ENCODE peak calls at places on chromosomes 2 and 18, in nine cellular contexts. O is LHCN-M2, Q is osteocyte, J is HFF-Myc, K is adipocyte, C is frontal cortex, I is body of pancreas, V is lower lobe of right lung, F is cardiac fibroblast. M is an unnamed sample.

GRCh38 chr2:25692143-25692542 is 18.8 kb upstream of the DTNB start:
- DNase-seq in J (no peak), O (no peak), C (no peak), V (no peak), I (no peak), K (peak; percentile 47), Q (no peak), F (peak; percentile 53), M (no peak)

GRCh38 chr2:222756951-222757645 is 85.6 kb downstream of the MOGAT1 start:
- DNase-seq in Q (peak; percentile 11), K (peak; percentile 68), I (no peak), C (no peak), F (peak; percentile 31), V (no peak), O (peak; percentile 96), J (no peak), M (no peak)

GRCh38 chr2:128607981-128608506 is 289.4 kb upstream of the HS6ST1 start:
- DNase-seq in O (no peak), J (no peak), C (no peak), I (no peak), V (peak; percentile 33), K (no peak), F (no peak), Q (no peak), M (no peak)

GRCh38 chr2:219877714-219878113 is 250.3 kb downstream of the SLC4A3 start:
- DNase-seq in J (no peak), O (no peak), C (no peak), F (no peak), V (no peak), Q (no peak), I (no peak), K (no peak), M (no peak)

GRCh38 chr2:119659601-119660342 is 19.2 kb upstream of the TMEM177 start:
- DNase-seq in I (peak; percentile 63), C (no peak), Q (peak; percentile 71), J (no peak), K (peak; percentile 58), O (peak; percentile 12), F (peak; percentile 61), V (no peak), M (no peak)

GRCh38 chr2:28269019-28269784 is 123.5 kb upstream of the FOSL2 start:
- DNase-seq in C (no peak), V (no peak), I (no peak), O (peak; percentile 39), F (peak; percentile 46), Q (no peak), J (no peak), K (no peak), M (no peak)

GRCh38 chr18:79898952-79899608 is 52.4 kb downstream of the SLC66A2 start:
- DNase-seq in Q (peak; percentile 79), F (no peak), I (no peak), V (no peak), C (no peak), K (no peak), J (no peak), O (no peak), M (no peak)

GRCh38 chr2:105989070-105989469 is 205.0 kb downstream of the UXS1 start:
- DNase-seq in J (no peak), V (no peak), C (no peak), Q (no peak), F (no peak), O (no peak), K (no peak), I (no peak), M (no peak)

GRCh38 chr2:1501196-1501851 is 88.1 kb downstream of the TPO start:
- DNase-seq in O (no peak), Q (no peak), C (no peak), K (no peak), I (no peak), V (peak; percentile 37), J (no peak), F (no peak), M (no peak)

GRCh38 chr18:36107477-36107876 is 21.7 kb downstream of the SLC39A6 start:
- DNase-seq in I (no peak), Q (no peak), C (no peak), O (no peak), V (no peak), F (no peak), J (no peak), K (no peak), M (no peak)

GRCh38 chr2:23703583-23704385 is 223.1 kb downstream of the ATAD2B start:
- DNase-seq in I (no peak), V (no peak), C (no peak), Q (no peak), J (no peak), K (no peak), F (no peak), O (no peak), M (no peak)

GRCh38 chr2:127039387-127040031 is 67.4 kb downstream of the BIN1 start:
- DNase-seq in J (no peak), V (no peak), C (no peak), O (no peak), F (no peak), Q (no peak), K (no peak), I (no peak), M (no peak)

GRCh38 chr2:238104521-238105311 is 4.6 kb downstream of the ESPNL start:
- DNase-seq in J (no peak), I (peak; percentile 8), F (no peak), C (no peak), O (no peak), V (no peak), K (no peak), Q (peak; percentile 80), M (no peak)

GRCh38 chr2:10257500-10258147 is 45.1 kb upstream of the HPCAL1 start:
- DNase-seq in Q (no peak), O (no peak), J (no peak), K (no peak), C (no peak), F (no peak), I (no peak), V (no peak), M (no peak)

GRCh38 chr2:156345582-156345981 is 13.1 kb upstream of the NR4A2 start:
- DNase-seq in V (no peak), K (no peak), F (no peak), O (no peak), C (no peak), I (no peak), J (no peak), Q (no peak), M (no peak)

GRCh38 chr18:29164020-29164706 is 987.2 kb upstream of the CDH2 start:
- DNase-seq in V (no peak), O (peak; percentile 97), Q (no peak), I (no peak), J (peak; percentile 87), C (no peak), F (peak; percentile 94), K (peak; percentile 96), M (peak; percentile 82)

GRCh38 chr2:226184940-226185575 is 614.6 kb downstream of the IRS1 start:
- DNase-seq in F (peak; percentile 55), O (peak; percentile 80), Q (no peak), C (no peak), V (no peak), I (no peak), J (peak; percentile 88), K (no peak), M (no peak)

GRCh38 chr2:54561010-54561409 is 104.9 kb downstream of the SPTBN1 start:
- DNase-seq in F (no peak), V (no peak), J (no peak), Q (no peak), K (peak; percentile 24), I (no peak), O (no peak), C (no peak), M (no peak)